ENCODE peak calls at places on chromosome 11, in nine cellular contexts. G is body of pancreas, K is uterus, D is H9, R is OCI-LY7, B is neural crest cell, E is K562, X is kidney, H is adrenal gland. P is an unnamed sample.

GRCh38 chr11:115637842-115638241 is 133.6 kb upstream of the CADM1 start:
- DNase-seq in E (no peak), X (no peak), K (no peak), G (no peak), D (no peak), H (no peak), R (no peak), B (no peak), P (no peak)

GRCh38 chr11:19311306-19312030 is 70.7 kb upstream of the E2F8 start:
- DNase-seq in R (peak), X (no peak), G (peak), H (peak), D (peak), K (peak), B (peak), E (peak), P (peak)

GRCh38 chr11:61172888-61173287 is 11.7 kb upstream of the VPS37C start:
- DNase-seq in X (no peak), K (no peak), B (no peak), D (no peak), E (no peak), G (no peak), H (no peak), R (no peak), P (peak)

GRCh38 chr11:130088909-130089668 is 19.4 kb downstream of the APLP2 start:
- DNase-seq in H (no peak), K (no peak), E (no peak), R (no peak), D (no peak), B (no peak), G (no peak), X (no peak), P (no peak)

GRCh38 chr11:94664336-94664735 is 97.2 kb downstream of the PIWIL4 start:
- DNase-seq in G (no peak), X (no peak), H (no peak), D (no peak), E (no peak), B (no peak), K (no peak), R (no peak), P (no peak)

GRCh38 chr11:4804280-4804679 is at the start of gene OR52R1:
- DNase-seq in X (no peak), H (no peak), R (no peak), E (no peak), B (no peak), G (no peak), K (no peak), D (no peak), P (no peak)

GRCh38 chr11:69105431-69106123 is 50.2 kb upstream of the SMIM38 start:
- DNase-seq in H (no peak), K (no peak), X (peak), E (no peak), G (no peak), R (no peak), D (no peak), B (no peak), P (no peak)

GRCh38 chr11:57230316-57230715 is 6.7 kb downstream of the APLNR start:
- DNase-seq in H (no peak), D (no peak), X (no peak), K (no peak), R (no peak), G (no peak), B (no peak), E (no peak), P (no peak)

GRCh38 chr11:67304511-67305113 is 1.3 kb downstream of the SSH3 start:
- DNase-seq in G (no peak), H (peak), B (no peak), E (no peak), X (no peak), K (no peak), D (peak), R (no peak), P (peak)

GRCh38 chr11:67266424-67267187 is at the start of gene GRK2:
- DNase-seq in E (peak), B (no peak), R (peak), K (peak), X (peak), D (no peak), G (peak), H (no peak), P (peak)

GRCh38 chr11:85431319-85431718 is 195.8 kb downstream of the DLG2 start:
- DNase-seq in D (no peak), G (peak), X (peak), K (no peak), E (no peak), B (no peak), H (no peak), R (no peak), P (no peak)

GRCh38 chr11:212150-213100 is 4.9 kb downstream of the RIC8A start:
- DNase-seq in X (peak), D (no peak), G (no peak), B (no peak), K (peak), R (no peak), H (no peak), E (no peak), P (peak)

GRCh38 chr11:118310271-118310670 is 5.7 kb downstream of the CD3E start:
- DNase-seq in E (no peak), D (no peak), G (no peak), H (no peak), X (no peak), K (no peak), R (no peak), B (no peak), P (no peak)
- TF ChIP-seq CTCF in E (no peak), D (no peak), G (no peak), H (no peak), X (no peak), K (no peak), R (no peak), B (no peak), P (no peak)

DNA sequence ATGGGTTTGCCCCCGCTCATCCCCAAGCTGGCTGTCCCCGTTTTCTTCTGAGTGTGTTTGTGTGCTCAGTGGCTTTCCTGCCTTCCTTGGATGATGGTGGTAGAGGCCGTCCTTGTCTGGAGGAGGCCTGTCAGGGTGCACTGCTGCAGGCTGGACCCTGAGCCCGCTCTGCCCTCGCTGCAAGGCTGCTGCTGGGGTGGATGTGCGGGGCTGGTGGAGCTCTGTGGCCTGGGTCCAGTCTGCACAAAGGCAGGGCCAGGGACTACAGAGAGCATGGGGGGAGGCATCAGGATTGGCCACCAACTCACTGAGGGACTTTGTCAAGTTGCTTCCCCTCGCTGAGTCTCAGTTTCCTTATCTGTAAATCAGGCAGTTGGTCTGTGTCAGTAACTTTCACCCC is 275.0 kb downstream of the KIRREL3 start:
- DNase-seq in K (no peak), B (no peak), G (no peak), X (no peak), D (no peak), H (no peak), R (no peak), E (no peak), P (no peak)
- TF ChIP-seq CTCF in K (no peak), B (no peak), G (no peak), X (no peak), D (no peak), H (no peak), R (no peak), E (no peak), P (no peak)

DNA sequence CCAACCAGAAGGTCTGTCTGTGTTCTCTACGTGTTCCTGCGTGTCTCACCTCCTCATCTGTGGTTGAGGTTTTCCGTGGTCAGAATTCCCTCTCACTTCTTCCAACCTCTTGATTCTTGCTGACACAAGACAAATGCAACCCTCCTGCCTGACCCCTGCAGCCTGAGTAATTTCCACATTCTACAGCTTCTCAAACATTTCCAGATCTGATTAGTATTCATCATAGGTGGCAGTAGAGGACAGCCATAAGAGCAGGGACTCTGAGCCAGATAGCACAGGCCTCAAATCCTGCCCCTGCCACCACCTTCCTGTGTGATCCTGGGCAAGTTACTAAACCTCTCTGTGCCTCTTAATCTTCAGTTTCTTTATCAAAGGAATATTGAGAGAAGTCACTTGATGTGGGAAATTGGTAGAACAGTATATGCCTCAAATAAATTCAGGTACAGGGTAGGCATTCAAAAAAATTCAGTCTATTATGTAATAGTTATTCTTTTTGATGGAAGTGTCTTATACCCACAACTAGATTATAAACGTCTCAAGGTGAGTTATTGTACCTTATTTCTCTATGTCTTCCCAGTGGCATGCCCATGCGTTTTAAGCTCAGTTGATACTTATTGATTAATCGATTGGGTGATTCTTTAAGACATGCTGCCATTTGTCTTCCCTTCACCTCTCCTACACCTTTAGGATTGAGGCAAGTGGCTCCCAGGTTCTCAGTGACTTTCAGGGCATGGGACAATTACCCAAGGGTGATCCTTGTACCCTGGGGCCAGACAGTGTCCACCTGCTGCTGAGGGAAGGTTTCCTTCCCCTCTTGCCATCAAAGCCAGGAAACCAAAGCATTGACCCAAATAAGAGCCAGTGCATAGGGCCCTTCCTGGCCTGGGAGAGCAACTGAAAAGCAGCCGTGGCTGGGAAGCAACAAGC is 19.6 kb downstream of the POU2AF1 start:
- DNase-seq in R (peak), B (no peak), K (no peak), E (no peak), H (no peak), G (no peak), D (no peak), X (no peak), P (no peak)
- TF ChIP-seq CTCF in R (peak), B (no peak), K (no peak), E (no peak), H (no peak), G (no peak), D (no peak), X (no peak), P (no peak)

GRCh38 chr11:27722945-27723344 is 22.7 kb upstream of the BDNF start:
- DNase-seq in X (no peak), R (no peak), G (no peak), E (no peak), K (no peak), H (no peak), B (no peak), D (peak), P (no peak)
- TF ChIP-seq CTCF in X (no peak), R (no peak), G (no peak), E (no peak), K (no peak), H (no peak), B (no peak), D (no peak), P (no peak)

GRCh38 chr11:65907878-65908277 is 7.7 kb upstream of the FOSL1 start:
- DNase-seq in K (no peak), R (no peak), H (no peak), B (no peak), E (no peak), D (no peak), G (no peak), X (no peak), P (no peak)

GRCh38 chr11:65915821-65916251 is 3.0 kb downstream of the C11orf68 start:
- DNase-seq in E (no peak), G (peak), B (no peak), H (peak), R (no peak), K (peak), D (peak), X (peak), P (peak)

GRCh38 chr11:65912840-65913239 is 6.0 kb downstream of the C11orf68 start:
- DNase-seq in E (no peak), G (no peak), D (no peak), H (no peak), R (no peak), X (no peak), K (no peak), B (no peak), P (no peak)

GRCh38 chr11:65915101-65915820 is 3.6 kb downstream of the C11orf68 start:
- DNase-seq in R (no peak), G (no peak), H (peak), X (no peak), B (no peak), D (no peak), E (no peak), K (no peak), P (no peak)

GRCh38 chr11:65911682-65912568 is 6.9 kb downstream of the C11orf68 start:
- DNase-seq in R (no peak), D (peak), K (peak), E (peak), H (peak), G (peak), X (peak), B (peak), P (peak)
- TF ChIP-seq CTCF in R (no peak), D (peak), K (peak), E (peak), H (peak), G (no peak), X (peak), B (peak), P (no peak)

GRCh38 chr11:77191429-77191822 is 63.4 kb downstream of the MYO7A start:
- DNase-seq in G (peak), X (peak), K (no peak), E (peak), B (no peak), D (no peak), H (no peak), R (no peak), P (no peak)

GRCh38 chr11:77193915-77194830 is 66.1 kb downstream of the MYO7A start:
- DNase-seq in B (no peak), H (no peak), R (no peak), X (peak), E (no peak), D (no peak), G (no peak), K (no peak), P (peak)

GRCh38 chr11:77190331-77191075 is 62.5 kb downstream of the MYO7A start:
- DNase-seq in B (no peak), R (no peak), X (peak), K (no peak), G (no peak), H (no peak), D (no peak), E (peak), P (no peak)

GRCh38 chr11:77193167-77193566 is 65.1 kb downstream of the MYO7A start:
- DNase-seq in R (no peak), E (no peak), K (no peak), X (no peak), B (no peak), H (no peak), D (no peak), G (no peak), P (no peak)

DNA sequence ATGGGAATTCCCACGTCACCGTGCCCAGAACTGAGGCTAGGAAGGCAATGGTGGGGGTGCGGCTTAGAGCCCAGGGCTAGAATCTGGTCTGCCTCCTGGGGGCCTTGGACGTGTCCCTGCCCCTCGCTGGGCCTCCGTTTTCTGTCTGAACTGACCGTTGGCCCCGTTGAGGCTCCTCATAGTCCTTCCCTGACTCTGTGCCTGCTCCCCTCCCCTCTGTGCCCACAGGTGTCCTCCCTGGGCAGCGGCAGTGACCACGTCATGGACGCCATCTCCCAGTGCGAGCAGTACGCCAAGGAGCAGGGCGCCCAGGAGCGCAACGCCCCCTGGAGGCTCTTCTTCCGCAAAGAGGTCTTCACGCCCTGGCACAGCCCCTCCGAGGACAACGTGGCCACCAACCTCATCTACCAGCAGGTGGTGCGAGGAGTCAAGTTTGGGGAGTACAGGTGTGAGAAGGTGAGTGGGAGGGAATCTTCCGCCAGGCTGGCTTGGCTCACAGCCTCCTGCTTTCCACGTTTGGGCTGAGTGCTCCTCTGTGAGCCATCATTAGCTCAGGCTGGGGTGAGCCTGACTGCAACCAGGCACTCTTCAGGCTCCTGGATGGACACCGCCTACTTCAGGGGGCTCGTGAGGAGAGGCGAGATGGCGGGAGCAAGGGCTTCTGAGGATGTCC is 63.9 kb downstream of the MYO7A start:
- DNase-seq in X (peak), G (peak), R (peak), K (no peak), H (no peak), B (peak), E (peak), D (peak), P (no peak)
- TF ChIP-seq CTCF in X (peak), G (peak), R (peak), K (peak), H (peak), B (peak), E (peak), D (peak), P (no peak)

GRCh38 chr11:47592970-47593369 is 1.2 kb downstream of the C1QTNF4 start:
- DNase-seq in R (no peak), E (no peak), H (no peak), K (no peak), B (no peak), G (no peak), X (no peak), D (no peak), P (no peak)
- TF ChIP-seq CTCF in R (no peak), E (no peak), H (no peak), K (no peak), B (no peak), G (no peak), X (no peak), D (no peak), P (no peak)

DNA sequence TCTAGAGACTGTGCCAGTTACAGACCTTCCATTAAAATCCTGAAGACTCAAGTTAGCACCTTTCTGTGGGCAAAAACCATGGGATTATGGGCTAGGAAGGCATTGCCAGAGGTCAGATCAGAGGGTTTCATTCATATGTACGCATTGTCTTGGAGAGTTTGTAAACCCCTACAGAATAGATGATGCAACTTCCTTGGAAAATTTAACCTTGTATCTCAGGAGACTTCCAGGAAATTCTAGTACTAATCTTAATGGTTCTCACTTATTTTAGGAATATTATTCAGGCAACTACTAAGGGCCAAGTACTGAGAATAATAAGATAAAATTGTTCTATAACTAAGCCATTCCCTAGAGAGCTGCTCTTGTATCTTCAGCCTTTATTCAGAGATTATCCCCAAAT is 6.9 kb downstream of the OLFML1 start:
- DNase-seq in E (no peak), R (no peak), X (no peak), K (no peak), D (no peak), G (no peak), B (no peak), H (no peak), P (no peak)
- TF ChIP-seq CTCF in E (no peak), R (no peak), X (no peak), K (no peak), D (no peak), G (no peak), B (no peak), H (no peak), P (no peak)

GRCh38 chr11:70503201-70503877 is 105.0 kb downstream of the CTTN start:
- DNase-seq in H (no peak), R (no peak), D (no peak), G (no peak), E (no peak), X (peak), B (no peak), K (no peak), P (peak)
- TF ChIP-seq CTCF in H (no peak), R (no peak), D (no peak), G (no peak), E (no peak), X (no peak), B (no peak), K (no peak), P (no peak)

GRCh38 chr11:14907411-14908213 is 15.6 kb upstream of the CYP2R1 start:
- DNase-seq in X (peak), D (peak), E (peak), B (peak), G (peak), K (peak), H (peak), R (peak), P (peak)

GRCh38 chr11:14904745-14905103 is 12.7 kb upstream of the CYP2R1 start:
- DNase-seq in B (no peak), H (peak), E (peak), D (peak), K (peak), R (peak), G (peak), X (peak), P (peak)

GRCh38 chr11:14902650-14903350 is 10.8 kb upstream of the CYP2R1 start:
- DNase-seq in R (no peak), B (no peak), K (no peak), H (no peak), X (no peak), E (no peak), D (no peak), G (no peak), P (no peak)

GRCh38 chr11:14906614-14907392 is 14.8 kb upstream of the CYP2R1 start:
- DNase-seq in G (peak), D (peak), K (no peak), R (no peak), B (no peak), X (no peak), E (no peak), H (no peak), P (no peak)

GRCh38 chr11:14905104-14906033 is 13.3 kb upstream of the CYP2R1 start:
- DNase-seq in R (peak), E (no peak), K (peak), H (peak), G (peak), D (peak), B (no peak), X (peak), P (peak)
- TF ChIP-seq CTCF in R (peak), E (no peak), K (no peak), H (peak), G (peak), D (peak), B (peak), X (peak), P (no peak)

P was measured in sigmoid colon.